ENCODE peak calls at places on chromosomes 7 and 10, in eight cellular contexts. F, X, S, N, W, Y, T and R are unnamed samples.

GRCh38 chr10:70974351-70974901 is 86.1 kb upstream of the PCBD1 start:
- DNase-seq in F (no peak), N (peak), Y (no peak), W (no peak), T (peak), S (no peak), X (peak), R (peak)

GRCh38 chr7:135923700-135924261 is 53.4 kb downstream of the MTPN start:
- DNase-seq in W (no peak), F (no peak), T (peak), S (peak), Y (peak), N (peak), X (peak), R (peak)

GRCh38 chr10:132698761-132699391 is 87.1 kb downstream of the NKX6-2 start:
- DNase-seq in N (no peak), F (no peak), W (no peak), Y (no peak), X (no peak), T (no peak), S (no peak), R (no peak)

GRCh38 chr10:42768581-42769152 is 13.9 kb upstream of the BMS1 start:
- DNase-seq in Y (no peak), S (no peak), T (no peak), F (no peak), N (no peak), W (no peak), X (no peak), R (no peak)

GRCh38 chr10:91452063-91452462 is 41.9 kb downstream of the HECTD2 start:
- DNase-seq in S (no peak), X (no peak), N (no peak), W (no peak), F (no peak), Y (no peak), T (no peak), R (no peak)

GRCh38 chr10:31318382-31318853 is 598 bp upstream of the ZEB1 start:
- DNase-seq in T (peak), X (peak), W (peak), S (peak), N (peak), Y (peak), F (peak), R (peak)

GRCh38 chr7:138691166-138691565 is 10.0 kb downstream of the SVOPL start:
- DNase-seq in W (no peak), S (no peak), F (no peak), T (no peak), X (no peak), N (no peak), Y (no peak), R (no peak)

GRCh38 chr7:25931156-25931555 is 220.8 kb upstream of the NFE2L3 start:
- DNase-seq in S (no peak), F (no peak), N (no peak), X (no peak), Y (no peak), W (no peak), T (no peak), R (no peak)

GRCh38 chr10:80202934-80203834 is 2.2 kb downstream of the ANXA11 start:
- DNase-seq in F (peak), X (peak), N (no peak), T (peak), S (no peak), Y (peak), W (peak), R (peak)

GRCh38 chr10:8279598-8279997 is 225.1 kb downstream of the GATA3 start:
- DNase-seq in W (no peak), N (peak), F (no peak), T (peak), Y (no peak), X (no peak), S (no peak), R (peak)

GRCh38 chr7:66359656-66360211 is 154.6 kb downstream of the TPST1 start:
- DNase-seq in X (peak), N (no peak), Y (peak), W (no peak), T (no peak), S (no peak), F (no peak), R (peak)

GRCh38 chr7:111639894-111640293 is 77.6 kb upstream of the IMMP2L start:
- DNase-seq in S (no peak), X (peak), F (no peak), W (no peak), Y (peak), T (peak), N (no peak), R (peak)

GRCh38 chr10:110273474-110273873 is 31.2 kb downstream of the SMNDC1 start:
- DNase-seq in T (peak), N (no peak), Y (peak), W (no peak), F (no peak), S (peak), X (peak), R (peak)

GRCh38 chr10:94293344-94293743 is 69.4 kb downstream of the NOC3L start:
- DNase-seq in N (no peak), W (no peak), T (no peak), Y (peak), X (peak), S (no peak), F (no peak), R (no peak)

GRCh38 chr7:30973791-30974604 is 10.2 kb downstream of the GHRHR start:
- DNase-seq in T (no peak), W (no peak), N (no peak), S (no peak), Y (no peak), X (no peak), F (peak), R (no peak)

GRCh38 chr7:100483728-100484635 is at the start of gene NYAP1:
- DNase-seq in T (peak), X (no peak), Y (peak), W (peak), N (peak), S (no peak), F (peak), R (peak)

GRCh38 chr7:4500812-4501211 is 181.3 kb upstream of the FOXK1 start:
- DNase-seq in T (no peak), S (no peak), F (no peak), Y (no peak), W (no peak), X (no peak), N (no peak), R (no peak)

GRCh38 chr7:7972128-7972527 is 3.5 kb downstream of the GLCCI1 start:
- DNase-seq in Y (no peak), S (no peak), F (no peak), X (no peak), T (peak), N (no peak), W (no peak), R (no peak)

GRCh38 chr10:97081621-97082235 is 104.0 kb downstream of the SLIT1 start:
- DNase-seq in T (peak), Y (peak), S (no peak), W (peak), N (peak), X (peak), F (peak), R (peak)

GRCh38 chr7:39269034-39269433 is 291.3 kb downstream of the POU6F2 start:
- DNase-seq in Y (no peak), S (no peak), N (no peak), T (no peak), X (no peak), W (no peak), F (no peak), R (no peak)

GRCh38 chr7:39270018-39270417 is 292.3 kb downstream of the POU6F2 start:
- DNase-seq in T (no peak), S (no peak), F (no peak), X (no peak), W (no peak), Y (no peak), N (no peak), R (no peak)

GRCh38 chr7:39272676-39273075 is 293.5 kb upstream of the YAE1 start:
- DNase-seq in F (no peak), W (no peak), S (no peak), T (no peak), N (no peak), X (no peak), Y (no peak), R (no peak)

GRCh38 chr7:39272111-39272510 is 294.1 kb upstream of the YAE1 start:
- DNase-seq in S (no peak), X (no peak), W (no peak), Y (no peak), F (no peak), N (no peak), T (no peak), R (no peak)

GRCh38 chr7:39271386-39271785 is 293.7 kb downstream of the POU6F2 start:
- DNase-seq in X (no peak), S (no peak), F (no peak), N (no peak), T (no peak), W (peak), Y (no peak), R (peak)
- H3K4me3 ChIP-seq in X (no peak), S (no peak), F (no peak), N (no peak), T (no peak), W (no peak), Y (no peak), R (no peak)

DNA sequence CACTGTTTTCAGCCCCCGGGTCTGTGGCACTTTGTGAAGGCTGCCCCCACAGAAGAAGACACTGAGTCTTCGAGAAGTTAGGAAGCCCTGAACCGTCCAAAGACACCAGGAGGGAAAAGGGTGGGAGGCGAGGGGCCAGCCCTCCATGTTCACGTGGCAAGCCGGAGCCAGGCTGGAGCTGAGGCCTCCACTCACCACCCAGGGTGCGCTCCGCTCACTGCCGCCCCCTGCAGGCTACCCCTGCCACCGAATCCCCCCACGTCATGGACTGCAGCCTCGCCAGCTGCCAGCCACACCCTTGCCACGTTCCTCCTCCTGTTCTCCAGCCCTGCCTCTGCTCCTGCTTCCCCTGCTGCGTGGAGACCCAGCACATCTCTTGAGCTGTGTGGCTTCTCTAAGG is 59.0 kb upstream of the EN2 start:
- DNase-seq in W (no peak), N (no peak), S (no peak), F (no peak), Y (no peak), X (no peak), T (no peak), R (no peak)
- TF ChIP-seq CTCF in W (no peak), N (peak), S (no peak), F (peak), Y (no peak), X (no peak), T (no peak), R (no peak)

GRCh38 chr7:37493123-37493522 is 44.5 kb upstream of the ELMO1 start:
- DNase-seq in X (no peak), N (no peak), Y (no peak), S (no peak), F (no peak), W (no peak), T (no peak), R (no peak)

GRCh38 chr7:37493810-37494209 is 45.1 kb upstream of the ELMO1 start:
- DNase-seq in T (no peak), N (no peak), S (no peak), W (no peak), Y (no peak), X (no peak), F (no peak), R (no peak)

GRCh38 chr7:37489703-37490102 is 41.0 kb upstream of the ELMO1 start:
- DNase-seq in Y (no peak), F (no peak), W (no peak), X (no peak), N (no peak), T (no peak), S (no peak), R (no peak)

GRCh38 chr7:37494940-37495339 is 46.3 kb upstream of the ELMO1 start:
- DNase-seq in S (no peak), W (no peak), T (no peak), F (peak), X (no peak), N (no peak), Y (no peak), R (no peak)

DNA sequence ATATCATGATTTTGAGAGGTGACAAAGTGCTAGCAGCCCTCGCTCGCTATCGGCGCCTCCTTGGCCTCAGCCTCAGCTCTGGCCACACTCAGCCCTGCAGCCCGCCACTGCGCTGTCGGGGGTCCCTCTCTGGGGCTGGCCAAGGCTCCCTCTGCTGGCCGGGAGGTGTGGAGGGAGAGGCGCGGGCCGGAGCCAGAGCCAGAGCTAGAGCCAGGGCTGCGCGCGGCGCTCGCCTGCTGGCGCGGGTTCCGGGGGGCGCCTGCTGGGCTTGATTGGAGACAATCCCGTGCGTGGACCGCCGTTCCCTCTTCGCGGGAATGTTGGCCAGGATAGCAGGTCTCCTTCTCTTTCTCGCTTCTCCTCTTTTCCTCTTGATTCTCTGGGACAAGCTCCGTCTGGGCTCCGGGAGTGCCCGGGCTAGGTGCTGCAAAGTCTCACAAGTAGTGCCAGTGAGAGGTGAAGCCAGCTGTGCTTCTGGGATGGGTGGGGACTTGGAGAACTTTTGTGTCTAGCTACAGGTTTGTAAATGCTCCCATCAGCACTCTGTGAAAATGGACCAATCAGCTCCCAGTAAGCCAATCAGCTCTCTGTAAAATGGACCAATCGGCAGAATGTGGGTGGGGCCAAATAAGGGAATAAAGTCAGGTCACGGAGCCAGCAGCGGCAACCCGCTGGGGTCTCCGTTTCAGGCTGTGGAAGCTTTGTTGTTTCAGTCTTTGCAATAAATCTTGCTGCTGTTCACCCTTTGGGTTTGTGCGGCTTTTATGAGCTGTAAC is 43.4 kb upstream of the ELMO1 start:
- DNase-seq in N (no peak), X (no peak), F (no peak), W (peak), Y (no peak), S (no peak), T (no peak), R (no peak)
- H3K4me3 ChIP-seq in N (no peak), X (no peak), F (no peak), W (no peak), Y (no peak), S (no peak), T (no peak), R (no peak)

DNA sequence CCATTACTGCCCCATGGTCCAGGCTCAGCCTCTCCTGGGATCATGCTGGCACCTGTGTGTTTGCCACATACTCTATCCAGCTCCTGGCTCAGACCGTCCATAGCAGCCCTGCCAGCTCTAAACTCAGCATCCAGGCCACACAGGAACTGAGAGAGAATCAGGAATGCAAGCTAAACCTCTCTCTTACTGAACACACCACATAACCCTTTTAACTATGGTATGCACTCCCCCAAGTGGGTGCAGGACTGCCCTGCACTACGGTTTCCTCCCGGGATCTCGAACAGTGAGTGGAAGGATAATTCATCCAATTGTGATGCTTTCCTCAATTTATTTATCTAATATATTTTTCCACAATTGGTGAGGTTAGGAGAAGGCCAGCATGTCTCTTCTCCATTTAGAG is 17.1 kb upstream of the ZNF800 start:
- DNase-seq in S (no peak), X (no peak), W (peak), Y (no peak), F (no peak), T (no peak), N (no peak), R (peak)
- TF ChIP-seq CTCF in S (no peak), X (no peak), W (peak), Y (no peak), F (peak), T (no peak), N (no peak), R (peak)